ENCODE peak calls at places on chromosomes 6 and 20, in five cellular contexts. O, S, X, B and I are unnamed samples.

GRCh38 chr6:19417713-19418112 is 419.5 kb upstream of the ID4 start:
- DNase-seq in O (no peak), S (no peak), X (no peak), B (no peak), I (no peak)

GRCh38 chr20:18926972-18927371 is 113.4 kb downstream of the SCP2D1 start:
- DNase-seq in O (no peak), S (no peak), X (no peak), B (no peak), I (peak)

GRCh38 chr6:13101409-13101808 is 226.9 kb downstream of the TBC1D7 start:
- DNase-seq in O (no peak), S (no peak), X (no peak), B (no peak), I (no peak)

GRCh38 chr6:13825871-13826270 is 11.5 kb upstream of the MCUR1 start:
- DNase-seq in O (no peak), S (no peak), X (no peak), B (no peak), I (no peak)

GRCh38 chr6:95318137-95318536 is 259.2 kb upstream of the MANEA start:
- DNase-seq in O (no peak), S (no peak), X (no peak), B (no peak), I (no peak)

GRCh38 chr20:50804453-50805348 is 9.8 kb downstream of the BCAS4 start:
- DNase-seq in O (no peak), S (no peak), X (peak), B (no peak), I (no peak)

GRCh38 chr6:74879234-74879633 is 326.6 kb downstream of the COL12A1 start:
- DNase-seq in O (no peak), S (no peak), X (no peak), B (no peak), I (no peak)

GRCh38 chr20:1861347-1861987 is 33.7 kb upstream of the SIRPA start:
- DNase-seq in O (no peak), S (no peak), X (no peak), B (peak), I (no peak)

GRCh38 chr6:166611631-166612030 is 15.4 kb downstream of the RPS6KA2 start:
- DNase-seq in O (no peak), S (peak), X (no peak), B (no peak), I (no peak)

GRCh38 chr6:86355271-86355670 is 582.1 kb upstream of the HTR1E start:
- DNase-seq in O (no peak), S (no peak), X (no peak), B (no peak), I (peak)

GRCh38 chr6:119727504-119728219 is 378.1 kb upstream of the MAN1A1 start:
- DNase-seq in O (no peak), S (no peak), X (no peak), B (no peak), I (peak)

GRCh38 chr20:10249048-10249770 is 30.6 kb downstream of the SNAP25 start:
- DNase-seq in O (no peak), S (no peak), X (no peak), B (no peak), I (peak)

GRCh38 chr20:15831201-15831600 is 742.0 kb downstream of the KIF16B start:
- DNase-seq in O (no peak), S (no peak), X (no peak), B (no peak), I (peak)

GRCh38 chr20:58277578-58278344 is 31.8 kb upstream of the RAB22A start:
- DNase-seq in O (no peak), S (no peak), X (no peak), B (no peak), I (no peak)

GRCh38 chr20:37265152-37265551 is 3.5 kb upstream of the GHRH start:
- DNase-seq in O (no peak), S (no peak), X (no peak), B (no peak), I (no peak)

GRCh38 chr6:111997863-111998191 is 56.1 kb upstream of the CCN6 start:
- DNase-seq in O (no peak), S (peak), X (no peak), B (no peak), I (no peak)

GRCh38 chr20:62415354-62416111 is 8.4 kb upstream of the CABLES2 start:
- DNase-seq in O (no peak), S (no peak), X (no peak), B (no peak), I (no peak)

GRCh38 chr20:38730167-38730988 is 6.1 kb downstream of the SLC32A1 start:
- DNase-seq in O (no peak), S (no peak), X (peak), B (peak), I (peak)

GRCh38 chr6:126444874-126445273 is 105.0 kb downstream of the CENPW start:
- DNase-seq in O (no peak), S (no peak), X (no peak), B (no peak), I (peak)

GRCh38 chr6:147065786-147066185 is 138.4 kb upstream of the STXBP5 start:
- DNase-seq in O (no peak), S (no peak), X (no peak), B (peak), I (no peak)

GRCh38 chr6:150267686-150268561 is 100.9 kb upstream of the IYD start:
- DNase-seq in O (no peak), S (peak), X (no peak), B (no peak), I (no peak)

GRCh38 chr6:338815-339262 is 46.6 kb downstream of the DUSP22 start:
- DNase-seq in O (no peak), S (no peak), X (no peak), B (no peak), I (no peak)

GRCh38 chr6:108156180-108156937 is 9.5 kb upstream of the NR2E1 start:
- DNase-seq in O (no peak), S (no peak), X (peak), B (no peak), I (no peak)

GRCh38 chr6:108160009-108160408 is 5.8 kb upstream of the NR2E1 start:
- DNase-seq in O (no peak), S (no peak), X (peak), B (no peak), I (no peak)

GRCh38 chr6:108157972-108158441 is 7.8 kb upstream of the NR2E1 start:
- DNase-seq in O (no peak), S (no peak), X (peak), B (no peak), I (no peak)

GRCh38 chr6:108156938-108157233 is 8.9 kb upstream of the NR2E1 start:
- DNase-seq in O (no peak), S (no peak), X (no peak), B (no peak), I (no peak)

GRCh38 chr6:108157234-108157971 is 8.4 kb upstream of the NR2E1 start:
- DNase-seq in O (no peak), S (no peak), X (peak), B (no peak), I (no peak)
- H3K4me3 ChIP-seq in O (no peak), S (peak), X (no peak), B (peak), I (no peak)

GRCh38 chr6:121435444-121436069 is at the start of gene GJA1:
- DNase-seq in O (no peak), S (peak), X (peak), B (peak), I (peak)
- H3K4me3 ChIP-seq in O (no peak), S (peak), X (peak), B (peak), I (peak)

DNA sequence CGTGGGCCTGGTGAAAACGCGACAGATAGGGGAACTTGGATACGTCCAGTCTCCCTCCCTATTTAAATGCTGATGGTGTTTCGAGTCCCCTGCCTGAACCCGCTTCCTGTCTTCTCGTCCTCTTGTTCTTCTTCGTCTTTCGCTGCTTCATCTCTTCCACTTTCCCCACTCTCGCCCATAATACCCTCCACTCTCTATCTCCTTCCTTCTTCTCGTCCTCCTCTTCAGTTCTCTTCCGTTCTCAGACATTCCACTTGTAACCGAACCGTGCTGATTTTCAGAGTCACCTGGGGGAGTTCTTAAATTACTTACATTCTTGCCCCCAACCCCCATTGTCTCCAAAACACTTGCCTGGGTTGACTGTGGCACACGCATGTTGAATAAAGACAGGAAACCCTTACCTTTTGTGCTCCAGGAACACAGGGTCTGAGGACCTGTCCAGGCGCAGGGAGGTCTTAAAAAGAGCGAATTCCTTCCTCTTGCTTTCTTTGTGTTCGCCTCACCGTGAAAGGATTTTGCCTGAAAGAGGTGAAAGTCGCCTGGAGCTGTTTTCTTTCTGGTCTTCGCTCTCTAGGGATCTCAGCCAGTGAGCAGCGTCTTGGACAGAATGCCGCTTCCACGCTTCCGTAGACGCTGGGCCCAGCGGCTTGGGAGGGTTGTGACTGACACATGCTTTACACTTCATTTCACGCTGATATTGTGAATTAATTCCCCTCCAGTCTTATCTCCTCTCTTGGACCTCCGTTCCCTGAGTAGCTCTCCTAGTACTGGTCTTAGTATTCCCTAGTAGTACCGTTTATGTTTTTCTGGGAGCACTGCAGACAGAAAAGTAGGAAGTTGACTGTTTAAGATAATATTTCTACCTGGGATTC is 184.0 kb downstream of the GPX5 start:
- DNase-seq in O (no peak), S (no peak), X (no peak), B (no peak), I (peak)
- H3K4me3 ChIP-seq in O (no peak), S (no peak), X (peak), B (no peak), I (peak)

GRCh38 chr6:11900662-11901598 is 111.2 kb upstream of the HIVEP1 start:
- DNase-seq in O (no peak), S (no peak), X (peak), B (no peak), I (peak)
- H3K4me3 ChIP-seq in O (no peak), S (no peak), X (no peak), B (no peak), I (no peak)

GRCh38 chr6:116665464-116665863 is 3.1 kb downstream of the ZUP1 start:
- DNase-seq in O (no peak), S (no peak), X (no peak), B (no peak), I (no peak)
- H3K4me3 ChIP-seq in O (peak), S (no peak), X (no peak), B (no peak), I (no peak)

GRCh38 chr6:18392346-18392877 is 5.3 kb downstream of the RNF144B start:
- DNase-seq in O (no peak), S (no peak), X (no peak), B (no peak), I (no peak)
- H3K4me3 ChIP-seq in O (no peak), S (no peak), X (no peak), B (no peak), I (no peak)

GRCh38 chr6:43242908-43243648 is at the start of gene TTBK1:
- DNase-seq in O (no peak), S (no peak), X (no peak), B (no peak), I (no peak)
- H3K4me3 ChIP-seq in O (no peak), S (no peak), X (peak), B (no peak), I (no peak)

GRCh38 chr6:27281105-27281539 is 31.0 kb downstream of the POM121L2 start:
- DNase-seq in O (no peak), S (no peak), X (no peak), B (no peak), I (peak)
- H3K4me3 ChIP-seq in O (no peak), S (no peak), X (peak), B (no peak), I (peak)

GRCh38 chr6:31897612-31898199 is at the start of gene EHMT2:
- DNase-seq in O (peak), S (peak), X (peak), B (peak), I (peak)
- H3K4me3 ChIP-seq in O (peak), S (peak), X (peak), B (peak), I (peak)

DNA sequence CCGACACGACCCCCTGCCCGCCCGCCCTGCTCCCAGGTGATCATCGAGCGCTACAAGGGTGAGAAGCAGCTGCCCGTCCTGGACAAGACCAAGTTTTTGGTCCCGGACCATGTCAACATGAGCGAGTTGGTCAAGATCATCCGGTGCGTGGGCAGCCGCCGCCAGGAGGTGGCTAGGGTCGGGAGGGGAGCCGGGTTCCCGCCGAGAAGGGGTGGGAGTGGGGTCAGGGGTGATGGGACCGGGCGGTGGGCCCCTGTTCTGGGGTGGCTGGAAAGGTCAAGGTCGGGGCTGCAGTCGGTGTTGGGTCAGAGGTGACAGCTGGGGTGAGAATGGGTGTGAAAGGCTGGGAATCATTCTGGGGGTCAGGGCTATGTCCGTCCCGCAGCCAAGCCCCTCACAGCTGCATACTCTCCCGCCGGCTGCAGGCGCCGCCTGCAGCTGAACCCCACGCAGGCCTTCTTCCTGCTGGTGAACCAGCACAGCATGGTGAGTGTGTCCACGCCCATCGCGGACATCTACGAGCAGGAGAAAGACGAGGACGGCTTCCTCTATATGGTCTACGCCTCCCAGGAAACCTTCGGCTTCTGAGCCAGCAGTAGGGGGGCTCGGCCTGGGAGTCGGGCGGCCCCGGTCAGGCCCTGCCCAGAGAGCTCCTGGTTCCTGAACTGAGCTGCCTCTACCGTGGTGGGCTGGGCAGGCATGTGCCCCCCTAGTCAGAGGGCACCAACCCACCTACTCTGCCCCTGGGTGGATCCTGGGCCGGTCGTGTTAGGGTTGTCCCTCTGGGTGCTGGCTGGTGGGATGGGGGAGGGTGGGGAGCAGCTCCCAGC is 1.0 kb downstream of the MAP1LC3A start:
- DNase-seq in O (no peak), S (peak), X (peak), B (no peak), I (no peak)
- H3K4me3 ChIP-seq in O (no peak), S (peak), X (peak), B (peak), I (no peak)